ENCODE peak calls at places on chromosomes 6 and 20, in four cellular contexts. C is H1, Q is HCT116, M is K562. V is an unnamed sample.

GRCh38 chr20:2516399-2516798 is 7.7 kb upstream of the ZNF343 start:
- DNase-seq in C (no peak), Q (no peak), M (no peak), V (no peak)

GRCh38 chr6:40809627-40810026 is 222.5 kb upstream of the LRFN2 start:
- DNase-seq in C (no peak), Q (no peak), M (no peak), V (no peak)

GRCh38 chr20:33518071-33518470 is 28.2 kb downstream of the CBFA2T2 start:
- DNase-seq in C (peak; percentile 25), Q (no peak), M (no peak), V (no peak)

GRCh38 chr6:126017668-126018067 is 31.3 kb downstream of the TRMT11 start:
- DNase-seq in C (no peak), Q (no peak), M (no peak), V (no peak)

GRCh38 chr20:18717062-18717461 is 96.5 kb upstream of the SCP2D1 start:
- DNase-seq in C (no peak), Q (no peak), M (no peak), V (no peak)

GRCh38 chr20:41714030-41714429 is 95.9 kb upstream of the CHD6 start:
- DNase-seq in C (no peak), Q (no peak), M (no peak), V (no peak)

GRCh38 chr6:89347825-89348224 is 4.7 kb downstream of the UBE2J1 start:
- DNase-seq in C (no peak), Q (no peak), M (no peak), V (no peak)

GRCh38 chr20:31587545-31588389 is 17.3 kb upstream of the ID1 start:
- DNase-seq in C (no peak), Q (no peak), M (peak; percentile 39), V (no peak)

GRCh38 chr6:168060521-168060931 is 18.5 kb downstream of the FRMD1 start:
- DNase-seq in C (no peak), Q (no peak), M (peak; percentile 74), V (no peak)

GRCh38 chr20:17681741-17682102 is 320 bp downstream of the RRBP1 start:
- DNase-seq in C (no peak), Q (no peak), M (peak; percentile 8), V (no peak)

GRCh38 chr6:100343678-100344077 is 121.0 kb downstream of the SIM1 start:
- DNase-seq in C (no peak), Q (no peak), M (no peak), V (no peak)

GRCh38 chr20:4247261-4247660 is 231.9 kb upstream of the RNF24 start:
- DNase-seq in C (no peak), Q (no peak), M (no peak), V (no peak)

GRCh38 chr6:168039849-168040248 is 39.2 kb downstream of the FRMD1 start:
- DNase-seq in C (no peak), Q (no peak), M (no peak), V (no peak)

GRCh38 chr6:168277274-168277669 is 42.3 kb downstream of the DACT2 start:
- DNase-seq in C (no peak), Q (no peak), M (no peak), V (no peak)

GRCh38 chr6:147099974-147100373 is 104.2 kb upstream of the STXBP5 start:
- DNase-seq in C (no peak), Q (no peak), M (no peak), V (no peak)

GRCh38 chr6:99099243-99099642 is 151.5 kb upstream of the FBXL4 start:
- DNase-seq in C (no peak), Q (no peak), M (no peak), V (no peak)

GRCh38 chr6:35552285-35552917 is 39.7 kb upstream of the TULP1 start:
- DNase-seq in C (peak; percentile 36), Q (peak; percentile 26), M (peak; percentile 52), V (peak; percentile 27)

GRCh38 chr6:43771210-43771857 is 1.3 kb downstream of the VEGFA start:
- DNase-seq in C (no peak), Q (no peak), M (peak; percentile 77), V (peak; percentile 71)
- TF ChIP-seq JUND in C (no peak), Q (no peak), M (no peak), V (no peak)

DNA sequence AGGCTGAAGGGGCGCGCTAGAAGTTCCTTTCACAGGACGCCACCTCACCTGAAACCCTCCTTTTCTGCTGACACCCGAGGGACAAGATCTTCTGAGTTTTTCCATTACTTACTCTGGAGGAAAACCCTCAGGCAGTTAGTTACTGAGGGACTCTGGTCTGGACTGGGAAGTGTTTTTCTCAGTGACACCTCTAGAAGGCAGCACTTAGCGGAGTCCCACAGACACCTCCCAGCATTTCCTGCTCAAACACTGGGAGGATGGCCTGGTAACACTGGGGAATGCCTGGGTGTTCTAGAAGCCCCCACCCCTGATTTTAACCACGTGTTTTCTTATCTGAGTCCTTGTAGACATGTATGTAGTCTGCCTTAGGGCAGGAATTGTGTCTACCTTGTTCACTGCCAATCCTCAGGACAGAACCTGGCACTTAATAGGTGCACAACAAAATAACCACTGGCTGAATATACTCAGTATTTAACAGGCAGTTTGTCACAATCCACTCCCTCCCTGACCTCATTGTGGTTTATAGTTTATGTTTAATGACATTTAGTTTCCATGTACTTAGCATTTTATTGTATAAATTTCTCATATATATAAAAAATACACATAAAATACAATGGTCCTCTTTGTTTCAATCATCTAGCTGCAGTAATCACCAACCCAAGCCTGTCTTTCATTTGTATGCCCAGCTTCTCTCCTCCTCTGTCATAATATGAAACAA is 4.8 kb downstream of the GSTA3 start:
- DNase-seq in C (no peak), Q (no peak), M (peak; percentile 30), V (no peak)
- TF ChIP-seq JUND in C (no peak), Q (no peak), M (no peak), V (no peak)

GRCh38 chr6:73509851-73510250 is 11.0 kb downstream of the EEF1A1 start:
- DNase-seq in C (no peak), Q (no peak), M (no peak), V (no peak)
- TF ChIP-seq JUND in C (no peak), Q (no peak), M (no peak), V (no peak)

GRCh38 chr6:90678049-90678779 is 91.3 kb upstream of the MAP3K7 start:
- DNase-seq in C (no peak), Q (no peak), M (no peak), V (no peak)

GRCh38 chr6:90677440-90677839 is 90.6 kb upstream of the MAP3K7 start:
- DNase-seq in C (no peak), Q (no peak), M (no peak), V (no peak)

GRCh38 chr6:90681863-90682262 is 95.0 kb upstream of the MAP3K7 start:
- DNase-seq in C (no peak), Q (no peak), M (no peak), V (no peak)

GRCh38 chr6:90676516-90676915 is 89.6 kb upstream of the MAP3K7 start:
- DNase-seq in C (peak; percentile 74), Q (no peak), M (no peak), V (no peak)
- TF ChIP-seq JUND in C (peak; percentile 72), Q (no peak), M (no peak), V (no peak)

GRCh38 chr20:62697468-62697912 is 11.1 kb upstream of the NTSR1 start:
- DNase-seq in C (no peak), Q (no peak), M (no peak), V (no peak)

GRCh38 chr20:62694868-62695267 is 13.8 kb upstream of the NTSR1 start:
- DNase-seq in C (no peak), Q (no peak), M (no peak), V (no peak)

GRCh38 chr20:62696999-62697398 is 11.6 kb upstream of the NTSR1 start:
- DNase-seq in C (no peak), Q (no peak), M (no peak), V (no peak)

GRCh38 chr20:62695448-62696414 is 12.9 kb upstream of the NTSR1 start:
- DNase-seq in C (no peak), Q (no peak), M (no peak), V (no peak)

GRCh38 chr20:62696431-62696957 is 12.1 kb upstream of the NTSR1 start:
- DNase-seq in C (no peak), Q (no peak), M (no peak), V (no peak)
- TF ChIP-seq JUND in C (no peak), Q (no peak), M (no peak), V (no peak)

DNA sequence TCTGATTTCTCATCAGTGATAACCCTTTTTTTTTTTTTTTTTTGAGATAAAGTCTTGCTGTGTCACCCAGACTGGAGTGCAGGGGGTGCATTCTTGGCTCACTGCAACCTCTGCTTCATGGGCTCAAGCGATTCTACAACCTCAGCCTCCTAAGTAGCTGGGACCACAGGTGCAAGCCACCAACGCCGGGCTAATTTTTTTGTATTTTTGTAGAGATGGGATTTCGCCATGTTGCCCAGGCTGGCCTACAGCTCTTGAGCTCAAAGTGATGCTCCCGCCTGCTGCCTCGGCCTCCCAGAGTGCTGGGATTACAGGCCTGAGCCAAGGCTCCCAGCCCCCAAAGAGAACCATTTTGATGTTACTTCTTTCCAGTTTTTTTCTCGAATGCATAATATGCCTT is 2.2 kb downstream of the FABP7 start:
- DNase-seq in C (no peak), Q (no peak), M (no peak), V (no peak)
- TF ChIP-seq JUND in C (no peak), Q (no peak), M (no peak), V (no peak)

V was measured in T47D.